ENCODE peak calls at places on chromosomes 2 and 18, in eight cellular contexts. D is foreskin keratinocyte; P is OCI-LY7; B is IMR-90; E is fibroblast of lung; V is mesendoderm; S is adrenal gland; K is effector memory CD4-positive, alpha-beta T cell. Q is an unnamed sample.

GRCh38 chr18:43160509-43160908 is 45.0 kb upstream of the RIT2 start:
- DNase-seq in B (peak; percentile 25), D (no peak), S (no peak), V (no peak), P (no peak), K (no peak), E (peak; percentile 61), Q (no peak)

GRCh38 chr2:33166287-33166881 is 219.6 kb downstream of the LTBP1 start:
- DNase-seq in V (no peak), B (peak; percentile 73), D (no peak), E (peak; percentile 77), K (no peak), P (no peak), S (no peak), Q (no peak)

GRCh38 chr2:179558010-179558911 is 293.6 kb upstream of the SESTD1 start:
- DNase-seq in S (peak; percentile 28), D (no peak), V (no peak), B (no peak), P (no peak), E (no peak), K (no peak), Q (no peak)

GRCh38 chr18:77101410-77102245 is 31.0 kb downstream of the MBP start:
- DNase-seq in V (peak; percentile 97), K (peak; percentile 25), E (peak; percentile 93), P (peak; percentile 44), D (peak; percentile 99), S (peak; percentile 84), B (peak; percentile 97), Q (no peak)

GRCh38 chr2:2902551-2903216 is 474.9 kb downstream of the EIPR1 start:
- DNase-seq in V (peak; percentile 16), E (no peak), P (no peak), K (no peak), D (no peak), S (no peak), B (no peak), Q (no peak)

GRCh38 chr2:23904692-23905091 is 22.2 kb downstream of the ATAD2B start:
- DNase-seq in D (no peak), S (no peak), B (peak; percentile 76), P (no peak), E (peak; percentile 70), V (no peak), K (no peak), Q (no peak)

GRCh38 chr2:144015655-144016245 is 504.2 kb downstream of the ZEB2 start:
- DNase-seq in D (peak; percentile 87), S (no peak), V (no peak), B (peak; percentile 98), K (no peak), P (no peak), E (peak; percentile 89), Q (no peak)

GRCh38 chr2:226671177-226671676 is 128.4 kb downstream of the IRS1 start:
- DNase-seq in D (no peak), K (no peak), S (no peak), B (no peak), P (no peak), V (no peak), E (no peak), Q (no peak)

GRCh38 chr2:128420776-128421175 is 102.1 kb upstream of the HS6ST1 start:
- DNase-seq in K (no peak), B (no peak), S (no peak), D (no peak), V (no peak), E (no peak), P (no peak), Q (no peak)

GRCh38 chr2:152676461-152676860 is 40.8 kb downstream of the PRPF40A start:
- DNase-seq in K (no peak), D (no peak), V (no peak), P (no peak), B (no peak), S (no peak), E (no peak), Q (no peak)

GRCh38 chr2:112706170-112706664 is 14.6 kb upstream of the NT5DC4 start:
- DNase-seq in V (peak; percentile 82), S (no peak), B (peak; percentile 79), E (peak; percentile 17), D (peak; percentile 81), P (no peak), K (peak; percentile 38), Q (no peak)

GRCh38 chr2:152200562-152201465 is 25.3 kb upstream of the STAM2 start:
- DNase-seq in E (peak; percentile 96), K (no peak), D (peak; percentile 98), B (peak; percentile 98), V (peak; percentile 86), S (peak; percentile 87), P (no peak), Q (no peak)

GRCh38 chr2:223549215-223549614 is 52.9 kb downstream of the SCG2 start:
- DNase-seq in E (peak; percentile 95), K (no peak), V (peak; percentile 24), D (peak; percentile 86), S (no peak), B (peak; percentile 95), P (no peak), Q (no peak)

GRCh38 chr18:73752546-73752945 is 395.1 kb downstream of the FBXO15 start:
- DNase-seq in E (peak; percentile 65), B (peak; percentile 87), K (no peak), V (no peak), S (no peak), D (peak; percentile 52), P (no peak), Q (no peak)

GRCh38 chr18:35661483-35662146 is 80.1 kb downstream of the GALNT1 start:
- DNase-seq in P (peak; percentile 10), V (peak; percentile 24), S (no peak), D (no peak), E (peak; percentile 11), B (no peak), K (no peak), Q (no peak)

GRCh38 chr2:33131108-33131507 is 184.4 kb downstream of the LTBP1 start:
- DNase-seq in V (peak; percentile 76), D (no peak), E (no peak), B (peak; percentile 66), P (no peak), S (no peak), K (no peak), Q (no peak)

GRCh38 chr2:173092844-173093402 is 17.3 kb downstream of the MAP3K20 start:
- DNase-seq in E (no peak), K (no peak), V (no peak), P (no peak), D (no peak), S (no peak), B (no peak), Q (no peak)

GRCh38 chr2:173094731-173095130 is 19.1 kb downstream of the MAP3K20 start:
- DNase-seq in P (no peak), S (no peak), E (no peak), B (no peak), K (no peak), V (no peak), D (no peak), Q (no peak)

GRCh38 chr2:173099271-173099670 is 23.6 kb downstream of the MAP3K20 start:
- DNase-seq in V (no peak), S (no peak), P (no peak), B (no peak), K (no peak), E (no peak), D (no peak), Q (no peak)

GRCh38 chr2:173090973-173091660 is 15.5 kb downstream of the MAP3K20 start:
- DNase-seq in S (no peak), P (no peak), V (peak; percentile 27), B (no peak), E (no peak), K (no peak), D (no peak), Q (no peak)

GRCh38 chr2:173095356-173095755 is 19.7 kb downstream of the MAP3K20 start:
- DNase-seq in E (no peak), S (no peak), D (no peak), K (no peak), V (no peak), P (no peak), B (no peak), Q (no peak)
- H3K27ac ChIP-seq in E (no peak overlapping the region), S (no peak overlapping the region), D (no peak overlapping the region), K (no peak overlapping the region), V (no peak overlapping the region), P (no peak overlapping the region), B (no peak overlapping the region), Q (no peak overlapping the region)

GRCh38 chr2:234038076-234038802 is 12.3 kb upstream of the SPP2 start:
- DNase-seq in S (no peak), E (peak; percentile 85), P (no peak), B (peak; percentile 45), V (no peak), D (no peak), K (no peak), Q (no peak)

GRCh38 chr2:234048049-234048448 is 2.5 kb upstream of the SPP2 start:
- DNase-seq in D (no peak), P (no peak), E (no peak), S (no peak), K (no peak), B (no peak), V (no peak), Q (no peak)

GRCh38 chr2:234047361-234047760 is 3.1 kb upstream of the SPP2 start:
- DNase-seq in B (peak; percentile 23), D (no peak), S (no peak), E (no peak), P (no peak), K (no peak), V (no peak), Q (no peak)

DNA sequence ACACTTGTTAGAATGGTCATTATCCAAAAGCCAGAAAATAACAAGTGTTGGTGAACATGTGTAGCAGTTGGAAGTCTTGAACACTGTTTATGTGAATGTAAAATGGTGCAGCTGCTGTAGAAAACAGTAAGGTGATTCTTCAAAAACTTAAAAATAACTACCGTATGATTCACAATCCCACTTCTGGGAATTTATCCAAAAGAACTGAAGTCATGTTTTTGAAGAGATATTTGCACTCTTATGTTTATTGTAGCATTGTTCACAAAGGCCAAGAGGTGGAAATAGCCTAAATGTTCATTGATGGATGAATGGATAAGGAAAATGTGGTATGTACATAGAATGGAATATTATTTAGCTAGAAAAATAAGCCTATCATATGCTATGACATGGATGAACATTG is 6.3 kb upstream of the SPP2 start:
- DNase-seq in P (no peak), B (peak; percentile 92), K (no peak), E (peak; percentile 97), S (no peak), V (no peak), D (peak; percentile 46), Q (no peak)
- H3K27ac ChIP-seq in P (no peak overlapping the region), B (peak overlapping the region; percentile 69), K (no peak overlapping the region), E (no peak overlapping the region), S (no peak overlapping the region), V (no peak overlapping the region), D (no peak overlapping the region), Q (no peak overlapping the region)

GRCh38 chr2:201149064-201149820 is 33.3 kb downstream of the CFLAR start:
- DNase-seq in K (no peak), V (peak; percentile 27), D (peak; percentile 96), B (peak; percentile 96), S (no peak), E (peak; percentile 76), P (no peak), Q (no peak)
- H3K27ac ChIP-seq in K (peak overlapping the region; percentile 8), V (no peak overlapping the region), D (peak overlapping the region; percentile 96), B (peak overlapping the region; percentile 70), S (peak overlapping the region; percentile 9), E (peak overlapping the region; percentile 64), P (no peak overlapping the region), Q (peak overlapping the region; percentile 80)

DNA sequence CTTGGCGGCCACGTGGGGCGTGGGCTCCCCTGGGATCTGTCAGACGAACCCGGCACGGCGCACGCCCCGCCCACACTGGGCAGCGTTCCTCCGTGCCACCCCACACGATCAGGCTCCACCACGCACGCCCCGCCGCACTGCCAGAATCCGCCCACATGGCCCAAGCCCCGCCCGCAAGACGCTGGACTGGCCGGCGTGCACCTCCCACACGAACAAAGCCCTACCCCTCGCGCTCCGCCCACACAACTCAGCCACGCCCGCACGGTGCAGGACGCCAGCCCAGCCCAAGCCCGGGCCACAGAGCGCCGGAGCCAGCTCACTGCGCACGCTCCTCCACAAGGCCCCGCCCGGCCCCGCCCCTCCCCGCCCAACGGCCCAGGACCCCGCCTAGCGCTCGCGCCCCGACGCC is 555 bp downstream of the TMEM18 start:
- DNase-seq in K (peak; percentile 97), P (peak; percentile 95), E (peak; percentile 98), D (peak; percentile 88), S (peak; percentile 99), B (peak; percentile 98), V (peak; percentile 98), Q (peak; percentile 97)
- H3K27ac ChIP-seq in K (peak overlapping the region; percentile 100), P (peak overlapping the region; percentile 94), E (peak overlapping the region; percentile 74), D (no peak overlapping the region), S (no peak overlapping the region), B (peak overlapping the region; percentile 73), V (peak overlapping the region; percentile 66), Q (peak overlapping the region; percentile 78)

Q was measured in caudate nucleus.